ENCODE peak calls at places on chromosomes 4 and X, in ten cellular contexts. S is adrenal gland, O is lower leg skin, K is tibial nerve, W is A549, X is stomach, H is upper lobe of left lung, L is body of pancreas, Q is esophagus squamous epithelium, D is testis. B is an unnamed sample.

GRCh38 chrX:21926527-21927278 is 13.8 kb upstream of the SMS start:
- DNase-seq in S (no peak), O (no peak), K (no peak), W (peak; percentile 77), X (no peak), H (no peak), L (no peak), Q (no peak), D (no peak), B (no peak)

GRCh38 chrX:131053076-131053475 is 5.1 kb upstream of the ARHGAP36 start:
- DNase-seq in S (no peak), O (no peak), K (no peak), W (no peak), X (no peak), H (no peak), L (no peak), Q (no peak), D (no peak), B (no peak)

GRCh38 chrX:19839770-19840254 is 47.6 kb downstream of the SH3KBP1 start:
- DNase-seq in S (no peak), O (no peak), K (no peak), W (no peak), X (no peak), H (no peak), L (no peak), Q (no peak), D (no peak), B (no peak)

GRCh38 chr4:78417603-78418002 is 134.0 kb upstream of the ANXA3 start:
- DNase-seq in S (no peak), O (no peak), K (no peak), W (no peak), X (no peak), H (no peak), L (no peak), Q (no peak), D (no peak), B (no peak)

GRCh38 chr4:121764702-121765367 is at the start of gene SMIM43:
- DNase-seq in S (no peak), O (no peak), K (no peak), W (no peak), X (no peak), H (peak; percentile 85), L (no peak), Q (no peak), D (no peak), B (no peak)

GRCh38 chr4:168540865-168541607 is 44.2 kb downstream of the PALLD start:
- DNase-seq in S (no peak), O (no peak), K (no peak), W (no peak), X (no peak), H (no peak), L (no peak), Q (no peak), D (no peak), B (no peak)

GRCh38 chrX:15146515-15146914 is 123.4 kb downstream of the ASB9 start:
- DNase-seq in S (no peak), O (no peak), K (no peak), W (no peak), X (peak; percentile 28), H (no peak), L (peak; percentile 2), Q (no peak), D (peak; percentile 14), B (no peak)

GRCh38 chrX:71212536-71212935 is 10.5 kb upstream of the GJB1 start:
- DNase-seq in S (no peak), O (no peak), K (no peak), W (no peak), X (no peak), H (no peak), L (no peak), Q (no peak), D (no peak), B (no peak)

GRCh38 chr4:105050896-105051295 is 95.8 kb upstream of the TET2 start:
- DNase-seq in S (no peak), O (no peak), K (no peak), W (no peak), X (no peak), H (no peak), L (no peak), Q (no peak), D (no peak), B (no peak)

GRCh38 chr4:19776021-19776459 is 475.7 kb upstream of the SLIT2 start:
- DNase-seq in S (peak; percentile 81), O (no peak), K (no peak), W (peak; percentile 17), X (no peak), H (no peak), L (no peak), Q (no peak), D (no peak), B (peak; percentile 60)

GRCh38 chrX:93985621-93986020 is 311.6 kb downstream of the FAM133A start:
- DNase-seq in S (no peak), O (no peak), K (no peak), W (no peak), X (no peak), H (no peak), L (no peak), Q (no peak), D (no peak), B (no peak)

DNA sequence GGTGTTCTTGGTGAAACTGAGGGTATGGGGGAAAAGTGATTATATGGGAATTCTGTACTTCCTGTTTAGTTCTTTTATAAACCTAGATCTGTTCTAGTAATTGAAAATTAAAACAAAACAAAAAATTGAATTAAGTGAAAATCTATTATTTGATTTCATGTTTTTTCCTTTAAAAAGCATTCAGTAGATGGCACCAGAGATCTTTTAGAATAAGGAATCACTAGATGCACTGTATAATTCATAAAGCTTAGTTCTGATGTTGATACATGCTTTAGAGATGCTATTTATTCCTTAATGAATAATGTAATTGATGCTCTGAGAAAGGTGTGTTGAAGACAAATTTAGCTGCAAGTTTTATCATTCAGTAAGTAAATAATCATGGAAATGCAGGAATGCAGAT is 87.3 kb downstream of the LCORL start:
- DNase-seq in S (no peak), O (no peak), K (no peak), W (no peak), X (no peak), H (no peak), L (no peak), Q (no peak), D (no peak), B (no peak)
- TF ChIP-seq CTCF in S (no peak), O (no peak), K (no peak), W (no peak), X (no peak), H (no peak), L (no peak), Q (no peak), D (no peak), B (no peak)

GRCh38 chrX:47561653-47562151 is 697 bp downstream of the ARAF start:
- DNase-seq in S (no peak), O (no peak), K (no peak), W (no peak), X (no peak), H (no peak), L (no peak), Q (no peak), D (no peak), B (no peak)

GRCh38 chrX:47558436-47558835 is 2.6 kb upstream of the ARAF start:
- DNase-seq in S (no peak), O (no peak), K (no peak), W (no peak), X (no peak), H (no peak), L (no peak), Q (no peak), D (no peak), B (no peak)

GRCh38 chrX:47562615-47563243 is 1.7 kb downstream of the ARAF start:
- DNase-seq in S (no peak), O (no peak), K (no peak), W (no peak), X (no peak), H (no peak), L (no peak), Q (no peak), D (peak; percentile 71), B (no peak)

GRCh38 chrX:47560179-47560830 is 700 bp upstream of the ARAF start:
- DNase-seq in S (no peak), O (no peak), K (no peak), W (no peak), X (no peak), H (no peak), L (no peak), Q (no peak), D (no peak), B (no peak)

DNA sequence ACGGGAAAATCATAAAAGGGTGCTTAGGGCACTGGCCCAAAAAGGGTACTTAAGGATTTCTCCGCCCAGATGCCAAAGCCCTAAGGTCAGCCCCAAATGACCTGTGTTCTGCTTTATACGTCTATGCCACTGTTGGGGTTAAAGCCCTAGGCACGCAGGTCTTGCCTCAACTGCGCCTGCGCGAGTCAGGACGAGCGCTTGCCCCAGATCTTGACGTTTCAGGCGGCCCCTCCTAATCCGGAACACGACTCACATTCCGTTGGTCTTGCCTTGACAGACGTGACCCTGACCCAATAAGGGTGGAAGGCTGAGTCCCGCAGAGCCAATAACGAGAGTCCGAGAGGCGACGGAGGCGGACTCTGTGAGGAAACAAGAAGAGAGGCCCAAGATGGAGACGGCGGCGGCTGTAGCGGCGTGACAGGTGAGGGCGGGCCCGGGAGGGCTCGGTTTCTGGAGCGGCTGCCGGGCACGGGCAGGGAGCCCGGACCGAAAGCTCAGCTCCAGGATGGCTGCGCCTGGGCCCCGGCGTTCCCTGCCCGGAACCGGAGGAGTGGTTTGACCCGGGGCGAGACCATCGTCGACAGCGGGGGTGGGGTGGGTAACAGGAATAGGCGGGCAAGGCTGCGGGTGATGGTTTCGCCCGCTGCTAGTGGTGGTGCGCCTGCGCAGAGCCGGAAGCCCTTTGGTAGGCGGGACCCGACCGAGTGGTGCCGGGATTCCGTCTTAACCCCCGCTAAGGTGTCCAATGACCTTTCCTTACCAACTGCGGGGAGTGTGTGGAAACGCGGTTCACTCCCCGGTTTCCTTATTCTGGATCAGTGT is at the start of gene ARAF:
- DNase-seq in S (peak; percentile 100), O (peak; percentile 96), K (peak; percentile 94), W (peak; percentile 95), X (peak; percentile 96), H (peak; percentile 93), L (peak; percentile 99), Q (peak; percentile 77), D (peak; percentile 97), B (peak; percentile 98)
- TF ChIP-seq POLR2A in S (peak; percentile 28), O (no peak), K (peak; percentile 69), W (peak; percentile 51), X (no peak), H (no peak), L (peak; percentile 64), Q (no peak), D (no peak), B (peak; percentile 80)

DNA sequence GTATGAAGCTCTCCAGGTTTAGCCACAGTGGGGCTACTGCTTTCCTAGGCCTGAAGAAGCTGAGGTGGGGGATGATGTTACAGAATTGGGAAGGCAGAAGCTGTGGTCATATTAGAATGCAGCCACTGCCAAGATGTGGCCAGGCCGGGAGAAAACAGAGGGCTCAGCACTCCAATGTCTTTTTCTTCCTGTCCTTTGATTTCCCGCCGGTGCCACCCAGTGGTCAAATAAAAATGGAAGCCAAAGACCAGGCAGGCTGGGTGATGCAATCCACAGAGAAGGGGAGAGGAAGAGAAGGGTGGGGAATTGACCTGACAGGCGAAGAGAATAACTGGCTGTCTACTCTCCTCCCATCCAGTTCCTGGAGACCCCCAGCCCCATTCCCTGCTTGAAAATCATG is 94.9 kb upstream of the SHISA3 start:
- DNase-seq in S (peak; percentile 31), O (no peak), K (peak; percentile 48), W (no peak), X (peak; percentile 29), H (no peak), L (peak; percentile 7), Q (no peak), D (peak; percentile 33), B (peak; percentile 39)
- TF ChIP-seq CTCF in S (peak; percentile 35), O (no peak), K (no peak), W (no peak), X (no peak), H (no peak), L (no peak), Q (no peak), D (peak; percentile 2), B (no peak)

GRCh38 chr4:40931238-40931637 is 181.5 kb downstream of the NSUN7 start:
- DNase-seq in S (no peak), O (no peak), K (no peak), W (no peak), X (no peak), H (no peak), L (no peak), Q (no peak), D (no peak), B (no peak)
- TF ChIP-seq POLR2A in S (no peak), O (no peak), K (no peak), W (no peak), X (no peak), H (no peak), L (no peak), Q (no peak), D (no peak), B (no peak)

B was measured in thyroid gland.